ENCODE peak calls at places on chromosomes 2 and 18, in ten cellular contexts. T is spleen, M is psoas muscle, U is neural progenitor cell, H is iPS DF 6.9, N is cardiac muscle cell, D is fibroblast of lung, Z is right lobe of liver, K is heart left ventricle, I is Caco-2. O is an unnamed sample. For H3K27me3 and H3K4me1, the result is how much of the 10 kb centered on the place peaks cover.

GRCh38 chr2:64860321-64860751 is 128.9 kb upstream of the SLC1A4 start:
- DNase-seq in U (no peak), M (no peak), H (no peak), T (peak), N (no peak), K (peak), D (no peak), Z (no peak), I (no peak), O (no peak)

GRCh38 chr2:146979746-146980145 is 865.1 kb upstream of the ACVR2A start:
- DNase-seq in T (no peak), K (no peak), I (no peak), D (peak), N (no peak), Z (no peak), M (no peak), H (no peak), U (no peak), O (no peak)

GRCh38 chr2:20577495-20578235 is 73.2 kb downstream of the HS1BP3 start:
- DNase-seq in Z (no peak), K (peak), H (no peak), N (no peak), D (peak), T (peak), M (peak), I (no peak), U (no peak), O (peak)

GRCh38 chr18:8333961-8334360 is 275.3 kb upstream of the RAB12 start:
- DNase-seq in T (no peak), U (peak), Z (no peak), D (no peak), M (no peak), K (no peak), I (no peak), N (no peak), H (no peak), O (no peak)

GRCh38 chr18:76428396-76429261 is 66.4 kb downstream of the ZNF516 start:
- DNase-seq in K (no peak), N (no peak), T (peak), M (no peak), D (peak), I (no peak), Z (no peak), U (no peak), H (no peak), O (no peak)

GRCh38 chr2:46096272-46096671 is 200.9 kb upstream of the EPAS1 start:
- DNase-seq in H (no peak), M (no peak), N (no peak), D (peak), Z (no peak), I (no peak), U (no peak), K (no peak), T (no peak), O (no peak)

GRCh38 chr18:72235422-72235821 is 308.7 kb downstream of the CBLN2 start:
- DNase-seq in D (no peak), M (no peak), K (no peak), U (peak), T (no peak), N (no peak), Z (no peak), I (no peak), H (no peak), O (no peak)

GRCh38 chr18:40810371-40810770 is 1144.7 kb upstream of the PIK3C3 start:
- DNase-seq in N (no peak), H (no peak), I (no peak), D (peak), U (no peak), K (no peak), T (no peak), Z (no peak), M (no peak), O (no peak)

GRCh38 chr2:3148716-3149115 is 228.9 kb downstream of the EIPR1 start:
- DNase-seq in K (no peak), N (no peak), Z (no peak), D (no peak), I (no peak), T (no peak), U (no peak), H (no peak), M (no peak), O (no peak)

GRCh38 chr2:37585982-37586621 is 85.3 kb downstream of the CDC42EP3 start:
- DNase-seq in I (no peak), H (no peak), U (no peak), T (no peak), M (peak), Z (no peak), K (peak), N (no peak), D (peak), O (peak)

GRCh38 chr2:239012936-239013669 is 165.2 kb downstream of the TWIST2 start:
- DNase-seq in D (no peak), M (no peak), Z (peak), N (no peak), K (no peak), T (peak), I (no peak), U (no peak), H (no peak), O (no peak)

GRCh38 chr18:76988015-76988826 is 144.4 kb downstream of the MBP start:
- DNase-seq in M (peak), Z (peak), D (no peak), T (peak), I (no peak), U (no peak), H (no peak), K (peak), N (no peak), O (no peak)

GRCh38 chr2:126413079-126413478 is 242.9 kb upstream of the GYPC start:
- DNase-seq in K (no peak), U (no peak), M (no peak), D (no peak), H (no peak), N (no peak), I (no peak), Z (no peak), T (no peak), O (no peak)

GRCh38 chr2:71933467-71934319 is 214.0 kb downstream of the CYP26B1 start:
- DNase-seq in D (peak), M (no peak), K (no peak), U (no peak), Z (no peak), I (peak), H (no peak), T (peak), N (peak), O (no peak)

GRCh38 chr18:49697757-49698595 is 115.4 kb downstream of the ACAA2 start:
- DNase-seq in U (peak), H (no peak), N (peak), K (peak), M (peak), D (peak), Z (no peak), T (no peak), I (peak), O (no peak)

GRCh38 chr2:229713371-229714079 is 830 bp downstream of the DNER start:
- DNase-seq in N (peak), K (no peak), Z (no peak), I (no peak), H (no peak), M (peak), T (no peak), D (no peak), U (peak), O (peak)

GRCh38 chr18:58247363-58247834 is 203.4 kb downstream of the NEDD4L start:
- DNase-seq in I (no peak), N (peak), U (peak), D (peak), Z (no peak), T (no peak), H (no peak), K (peak), M (no peak), O (no peak)

GRCh38 chr2:68862889-68863288 is 8.3 kb downstream of the BMP10 start:
- DNase-seq in T (no peak), Z (no peak), U (no peak), N (peak), D (no peak), M (no peak), H (no peak), K (peak), I (no peak), O (no peak)

GRCh38 chr2:36235877-36236276 is 119.7 kb upstream of the CRIM1 start:
- DNase-seq in D (no peak), H (no peak), Z (no peak), I (no peak), K (no peak), T (no peak), N (no peak), M (no peak), U (no peak), O (no peak)

GRCh38 chr2:59044733-59045132 is 803.6 kb upstream of the FANCL start:
- DNase-seq in D (no peak), N (no peak), K (no peak), T (no peak), H (no peak), I (no peak), U (no peak), M (no peak), Z (no peak), O (no peak)

GRCh38 chr2:14756122-14756541 is 123.6 kb downstream of the LRATD1 start:
- DNase-seq in I (no peak), U (no peak), Z (no peak), N (no peak), K (no peak), D (peak), H (no peak), T (no peak), M (no peak), O (no peak)

GRCh38 chr2:120561393-120562035 is 174.2 kb upstream of the GLI2 start:
- DNase-seq in K (no peak), N (no peak), Z (peak), D (no peak), M (no peak), I (no peak), T (no peak), U (no peak), H (no peak), O (peak)

GRCh38 chr18:24500766-24501165 is 40.3 kb downstream of the HRH4 start:
- DNase-seq in I (no peak), U (no peak), K (no peak), T (no peak), H (no peak), N (no peak), M (no peak), D (no peak), Z (no peak), O (no peak)

GRCh38 chr2:200567932-200568331 is 17.9 kb upstream of the AOX1 start:
- DNase-seq in M (no peak), T (no peak), U (no peak), K (no peak), D (no peak), Z (no peak), N (no peak), I (no peak), H (no peak), O (no peak)

GRCh38 chr2:192060161-192060560 is 134.6 kb downstream of the TMEFF2 start:
- DNase-seq in Z (no peak), K (no peak), D (no peak), I (no peak), T (no peak), N (no peak), U (no peak), M (no peak), H (no peak), O (no peak)

GRCh38 chr2:240219208-240219890 is 78.9 kb upstream of the OTOS start:
- DNase-seq in N (no peak), Z (peak), U (no peak), H (no peak), M (no peak), I (no peak), T (peak), K (no peak), D (no peak), O (peak)

GRCh38 chr2:37230581-37230980 is 815 bp downstream of the CEBPZ start:
- DNase-seq in U (peak), K (no peak), D (peak), I (no peak), T (no peak), N (peak), H (no peak), M (no peak), Z (no peak), O (no peak)

GRCh38 chr18:47566809-47567208 is 315.3 kb upstream of the SKOR2 start:
- DNase-seq in U (no peak), I (no peak), N (no peak), T (no peak), M (no peak), Z (no peak), D (no peak), K (no peak), H (no peak), O (no peak)

GRCh38 chr2:8251291-8251690 is 430.6 kb upstream of the ID2 start:
- DNase-seq in T (no peak), I (no peak), H (no peak), D (no peak), U (no peak), N (no peak), M (no peak), Z (no peak), K (no peak), O (no peak)

GRCh38 chr2:71748227-71748626 is 294.9 kb downstream of the DYSF start:
- DNase-seq in T (no peak), N (no peak), H (no peak), U (no peak), M (peak), D (peak), K (peak), Z (no peak), I (no peak), O (peak)

GRCh38 chr2:177334940-177335543 is 57.5 kb upstream of the AGPS start:
- DNase-seq in M (no peak), U (peak), H (no peak), T (no peak), Z (no peak), I (peak), N (peak), K (no peak), D (peak), O (no peak)

GRCh38 chr2:158893057-158893456 is 75.4 kb upstream of the TANC1 start:
- DNase-seq in I (no peak), M (no peak), U (no peak), K (no peak), Z (no peak), D (peak), H (no peak), T (no peak), N (no peak), O (no peak)

GRCh38 chr18:63676526-63676925 is 14.8 kb upstream of the SERPINB3 start:
- DNase-seq in Z (peak), M (no peak), N (peak), H (no peak), K (no peak), D (no peak), U (peak), I (peak), T (no peak), O (no peak)

GRCh38 chr2:234289789-234290188 is 207.1 kb downstream of the ARL4C start:
- DNase-seq in T (no peak), M (peak), K (peak), U (no peak), I (no peak), H (no peak), D (peak), N (no peak), Z (no peak), O (no peak)

GRCh38 chr2:233643128-233643527 is 6.9 kb downstream of the UGT1A10 start:
- DNase-seq in T (no peak), Z (no peak), U (peak), I (peak), D (peak), N (no peak), K (no peak), H (peak), M (no peak), O (no peak)

DNA sequence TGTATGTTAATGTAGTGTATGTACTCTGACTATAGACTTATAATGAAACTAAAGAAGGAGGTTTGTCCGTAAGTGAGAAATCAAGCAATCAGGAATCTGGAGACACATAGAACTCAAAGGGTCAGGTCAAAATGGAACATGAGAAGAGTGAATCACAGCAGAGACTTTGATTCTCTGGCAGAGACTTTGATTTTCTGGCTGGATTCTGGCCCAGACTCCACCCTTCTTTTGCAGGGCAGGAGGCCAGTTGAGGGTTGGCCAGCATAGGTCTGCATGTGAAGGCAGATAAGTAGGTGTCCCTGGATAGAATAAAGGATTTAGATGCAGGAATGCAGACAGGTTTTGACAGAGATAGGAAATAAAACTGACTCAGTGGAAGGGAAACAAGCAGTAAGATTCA is 11.0 kb upstream of the NCKAP5 start:
- DNase-seq in I (no peak), D (peak), N (no peak), M (no peak), K (peak), Z (peak), U (no peak), H (no peak), T (no peak), O (no peak)
- H3K4me3 ChIP-seq in I (no peak), D (no peak), N (no peak), M (no peak), K (no peak), Z (no peak), U (no peak), H (no peak), T (no peak), O (no peak)

DNA sequence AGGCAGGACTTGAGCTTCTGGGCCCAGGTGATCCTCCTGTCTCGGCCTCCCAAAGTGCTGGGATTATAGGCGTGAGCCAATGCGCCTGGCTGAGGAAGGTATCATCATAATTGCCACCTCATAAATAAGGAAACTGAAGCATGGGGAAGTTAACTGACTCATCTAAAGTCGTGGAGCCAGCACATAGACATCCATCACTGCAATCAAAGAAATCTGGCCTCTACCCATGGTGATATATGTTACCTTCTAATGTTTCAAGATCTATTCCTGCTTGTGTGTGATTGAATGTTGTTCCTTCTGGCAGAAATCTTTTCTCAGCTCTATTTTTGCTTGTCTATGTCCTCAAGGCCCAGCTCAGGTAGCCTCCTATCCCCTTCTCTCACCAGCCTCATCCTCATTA is 105.1 kb upstream of the AQP4 start:
- DNase-seq in I (no peak), K (no peak), T (no peak), M (no peak), N (no peak), D (no peak), H (no peak), Z (no peak), U (no peak), O (no peak)
- H3K27me3 ChIP-seq in I (under half), K (under half), T (under half), M (under half), N (under half), D (under half), H (under half), Z (under half), U (under half), O (under half)

GRCh38 chr18:56436651-56437050 is 201.7 kb downstream of the TXNL1 start:
- DNase-seq in U (no peak), K (no peak), Z (no peak), D (no peak), T (no peak), H (no peak), I (no peak), N (no peak), M (no peak), O (no peak)
- H3K4me1 ChIP-seq in U (under half), K (under half), Z (under half), D (under half), T (under half), H (under half), I (under half), N (under half), M (under half), O (under half)

GRCh38 chr2:145546091-145546490 is 1026.2 kb upstream of the ZEB2 start:
- DNase-seq in T (no peak), U (no peak), N (no peak), Z (no peak), H (no peak), K (no peak), D (peak), M (no peak), I (no peak), O (no peak)

GRCh38 chr2:145543856-145544255 is 1023.9 kb upstream of the ZEB2 start:
- DNase-seq in U (no peak), D (no peak), N (no peak), T (no peak), H (no peak), Z (no peak), K (no peak), I (no peak), M (no peak), O (no peak)

GRCh38 chr2:145548479-145548878 is 1028.6 kb upstream of the ZEB2 start:
- DNase-seq in Z (no peak), H (no peak), T (no peak), N (no peak), M (no peak), D (no peak), I (no peak), K (no peak), U (no peak), O (no peak)

GRCh38 chr2:145551661-145552060 is 1031.7 kb upstream of the ZEB2 start:
- DNase-seq in Z (no peak), I (no peak), M (no peak), T (no peak), U (no peak), K (no peak), D (no peak), H (no peak), N (no peak), O (no peak)

GRCh38 chr2:145547620-145548019 is 1027.7 kb upstream of the ZEB2 start:
- DNase-seq in Z (no peak), D (no peak), M (no peak), T (no peak), U (no peak), K (no peak), N (no peak), I (no peak), H (no peak), O (no peak)
- H3K4me3 ChIP-seq in Z (no peak), D (no peak), M (no peak), T (no peak), U (no peak), K (no peak), N (no peak), I (no peak), H (no peak), O (no peak)

GRCh38 chr18:79798999-79799370 is 1.2 kb downstream of the KCNG2 start:
- DNase-seq in U (peak), I (no peak), D (no peak), Z (peak), H (no peak), M (no peak), T (peak), N (no peak), K (no peak), O (peak)
- H3K27me3 ChIP-seq in U (half or more), I (under half), D (under half), Z (under half), H (under half), M (under half), T (under half), N (half or more), K (under half), O (under half)

DNA sequence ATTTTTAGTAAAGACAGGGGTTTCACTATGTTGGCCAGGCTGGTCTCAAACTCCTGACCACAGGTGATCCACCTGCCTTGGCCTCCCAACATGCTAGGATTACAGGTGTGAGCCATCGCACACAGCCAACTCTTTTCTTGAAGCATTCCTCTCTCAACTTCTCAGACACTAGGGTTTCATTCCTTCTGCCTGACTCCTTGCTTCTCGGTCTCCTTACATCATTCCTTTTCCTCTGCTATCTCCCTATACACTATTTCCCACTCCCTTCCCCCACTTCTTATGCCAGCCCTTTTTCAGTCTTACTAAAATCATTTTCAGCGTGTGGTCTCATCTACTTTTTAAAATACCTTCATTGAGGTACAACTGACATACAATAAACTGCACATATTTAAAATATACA is 6.1 kb downstream of the SOS1 start:
- DNase-seq in H (no peak), N (no peak), K (no peak), D (peak), U (no peak), M (no peak), T (no peak), I (no peak), Z (no peak), O (no peak)
- H3K4me1 ChIP-seq in H (under half), N (under half), K (under half), D (under half), U (under half), M (under half), T (half or more), I (under half), Z (under half), O (under half)

GRCh38 chr2:44774826-44775492 is 166.5 kb upstream of the SIX3 start:
- DNase-seq in D (no peak), M (no peak), K (no peak), I (no peak), T (no peak), U (peak), Z (no peak), N (no peak), H (no peak), O (no peak)

GRCh38 chr2:44778671-44779476 is 162.6 kb upstream of the SIX3 start:
- DNase-seq in D (no peak), I (no peak), Z (no peak), N (no peak), M (no peak), T (peak), H (no peak), K (no peak), U (peak), O (no peak)

GRCh38 chr2:44777542-44777941 is 164.0 kb upstream of the SIX3 start:
- DNase-seq in T (no peak), M (no peak), N (no peak), H (no peak), K (no peak), Z (no peak), U (peak), D (no peak), I (no peak), O (no peak)

GRCh38 chr2:44778221-44778654 is 163.3 kb upstream of the SIX3 start:
- DNase-seq in H (no peak), U (peak), N (peak), K (no peak), M (no peak), I (no peak), Z (no peak), T (peak), D (peak), O (no peak)

GRCh38 chr2:44776924-44777480 is 164.5 kb upstream of the SIX3 start:
- DNase-seq in D (no peak), I (no peak), T (no peak), M (no peak), Z (no peak), N (no peak), U (no peak), H (no peak), K (no peak), O (no peak)
- H3K4me3 ChIP-seq in D (no peak), I (no peak), T (no peak), M (no peak), Z (no peak), N (no peak), U (peak), H (no peak), K (peak), O (no peak)